ENCODE peak calls at places on chromosomes 12 and 14, in nine cellular contexts. Z, R, O, H, T, N, V, I and W are unnamed samples.

GRCh38 chr12:121499929-121500793 is 80.7 kb downstream of the KDM2B start:
- DNase-seq in Z (peak), R (peak), O (peak), H (peak), T (peak), N (peak), V (peak), I (peak), W (peak)

GRCh38 chr12:109949089-109949488 is 47.1 kb downstream of the GIT2 start:
- DNase-seq in Z (no peak), R (peak), O (peak), H (no peak), T (no peak), N (peak), V (no peak), I (peak), W (no peak)

GRCh38 chr12:10249690-10250455 is 37.2 kb downstream of the GABARAPL1 start:
- DNase-seq in Z (no peak), R (no peak), O (no peak), H (no peak), T (no peak), N (no peak), V (no peak), I (no peak), W (no peak)

GRCh38 chr12:690466-690865 is 27.2 kb upstream of the NINJ2 start:
- DNase-seq in Z (no peak), R (no peak), O (no peak), H (no peak), T (no peak), N (no peak), V (no peak), I (peak), W (peak)

GRCh38 chr12:130764475-130765185 is 48.5 kb upstream of the RIMBP2 start:
- DNase-seq in Z (no peak), R (peak), O (peak), H (no peak), T (no peak), N (no peak), V (peak), I (peak), W (no peak)

GRCh38 chr12:53174881-53175491 is 5.5 kb upstream of the ZNF740 start:
- DNase-seq in Z (no peak), R (no peak), O (peak), H (peak), T (peak), N (peak), V (no peak), I (no peak), W (no peak)

GRCh38 chr14:85536835-85537195 is 6.9 kb downstream of the FLRT2 start:
- DNase-seq in Z (no peak), R (no peak), O (peak), H (no peak), T (no peak), N (no peak), V (no peak), I (peak), W (no peak)

GRCh38 chr14:68939893-68940613 is 39.0 kb downstream of the ACTN1 start:
- DNase-seq in Z (no peak), R (peak), O (peak), H (peak), T (peak), N (peak), V (no peak), I (peak), W (peak)

GRCh38 chr14:55277972-55278740 is 6.9 kb downstream of the FBXO34 start:
- DNase-seq in Z (no peak), R (no peak), O (no peak), H (no peak), T (no peak), N (no peak), V (no peak), I (no peak), W (no peak)

GRCh38 chr12:9718968-9719367 is 13.9 kb downstream of the CLECL1 start:
- DNase-seq in Z (no peak), R (no peak), O (no peak), H (no peak), T (no peak), N (no peak), V (no peak), I (peak), W (no peak)

GRCh38 chr12:110965574-110965973 is 45.2 kb upstream of the MYL2 start:
- DNase-seq in Z (no peak), R (no peak), O (no peak), H (no peak), T (no peak), N (no peak), V (no peak), I (no peak), W (no peak)

GRCh38 chr12:51368640-51369517 is 22.3 kb downstream of the GALNT6 start:
- DNase-seq in Z (peak), R (no peak), O (peak), H (peak), T (no peak), N (no peak), V (no peak), I (peak), W (peak)

GRCh38 chr12:55899035-55899434 is 28.7 kb downstream of the PYM1 start:
- DNase-seq in Z (peak), R (no peak), O (peak), H (no peak), T (no peak), N (peak), V (no peak), I (no peak), W (no peak)

GRCh38 chr14:96481731-96482314 is 20.4 kb upstream of the PAPOLA start:
- DNase-seq in Z (no peak), R (no peak), O (no peak), H (no peak), T (no peak), N (no peak), V (no peak), I (no peak), W (no peak)

GRCh38 chr12:87756111-87756510 is 273.1 kb downstream of the C12orf50 start:
- DNase-seq in Z (no peak), R (peak), O (peak), H (no peak), T (peak), N (peak), V (no peak), I (no peak), W (no peak)

GRCh38 chr14:22390195-22390594 is 198.8 kb downstream of the DAD1 start:
- DNase-seq in Z (no peak), R (no peak), O (no peak), H (no peak), T (no peak), N (no peak), V (no peak), I (no peak), W (no peak)

GRCh38 chr14:72685456-72685855 is 208.4 kb downstream of the DPF3 start:
- DNase-seq in Z (no peak), R (no peak), O (peak), H (no peak), T (no peak), N (no peak), V (no peak), I (no peak), W (no peak)

GRCh38 chr14:67186789-67187188 is 2.5 kb upstream of the GARIN2 start:
- DNase-seq in Z (no peak), R (no peak), O (peak), H (no peak), T (peak), N (no peak), V (peak), I (no peak), W (no peak)

GRCh38 chr12:29088611-29089219 is 60.4 kb upstream of the FAR2 start:
- DNase-seq in Z (no peak), R (no peak), O (peak), H (no peak), T (peak), N (no peak), V (no peak), I (no peak), W (no peak)